ENCODE peak calls at places on chromosomes 13 and 19, in eight cellular contexts. P, V, Q, G, B, U, K and A are unnamed samples. For H3K36me3, the result is how much of the 10 kb centered on the place peaks cover.

GRCh38 chr13:113562085-113562749 is 22.3 kb upstream of the TFDP1 start:
- DNase-seq in K (peak), Q (peak), P (no peak), B (peak), U (peak), V (peak), G (peak), A (peak)

GRCh38 chr19:48615145-48616040 is 517 bp upstream of the FAM83E start:
- DNase-seq in G (peak), U (no peak), B (no peak), P (no peak), V (peak), Q (no peak), K (no peak), A (no peak)

GRCh38 chr19:7888145-7888825 is at the start of gene LRRC8E:
- DNase-seq in P (no peak), U (no peak), B (peak), V (peak), G (peak), K (peak), Q (peak), A (peak)

GRCh38 chr13:21256351-21256761 is 79.9 kb downstream of the MRPL57 start:
- DNase-seq in P (no peak), K (no peak), Q (no peak), B (no peak), V (no peak), U (peak), G (no peak), A (no peak)

GRCh38 chr13:37148501-37148900 is 43.0 kb upstream of the CSNK1A1L start:
- DNase-seq in P (no peak), Q (no peak), U (no peak), V (no peak), K (peak), B (no peak), G (no peak), A (no peak)

GRCh38 chr19:29798783-29799182 is 13.0 kb upstream of the CCNE1 start:
- DNase-seq in V (no peak), G (no peak), U (no peak), P (no peak), K (no peak), B (no peak), Q (no peak), A (no peak)

GRCh38 chr19:22784051-22784450 is at the start of gene ZNF99:
- DNase-seq in U (no peak), V (no peak), K (no peak), G (no peak), Q (no peak), P (peak), B (no peak), A (no peak)

GRCh38 chr19:13195678-13196077 is 45.5 kb downstream of the IER2 start:
- DNase-seq in V (peak), G (peak), K (no peak), U (peak), P (no peak), B (no peak), Q (no peak), A (peak)

GRCh38 chr13:40306817-40307216 is 359.6 kb downstream of the FOXO1 start:
- DNase-seq in U (no peak), G (no peak), Q (no peak), K (no peak), V (no peak), P (no peak), B (no peak), A (no peak)

GRCh38 chr19:58046856-58047255 is 12.2 kb upstream of the ZNF135 start:
- DNase-seq in B (no peak), P (no peak), V (no peak), U (no peak), Q (no peak), G (no peak), K (no peak), A (no peak)

GRCh38 chr13:79386125-79386822 is 19.8 kb downstream of the RBM26 start:
- DNase-seq in P (no peak), B (no peak), Q (no peak), U (no peak), V (no peak), K (no peak), G (no peak), A (no peak)

DNA sequence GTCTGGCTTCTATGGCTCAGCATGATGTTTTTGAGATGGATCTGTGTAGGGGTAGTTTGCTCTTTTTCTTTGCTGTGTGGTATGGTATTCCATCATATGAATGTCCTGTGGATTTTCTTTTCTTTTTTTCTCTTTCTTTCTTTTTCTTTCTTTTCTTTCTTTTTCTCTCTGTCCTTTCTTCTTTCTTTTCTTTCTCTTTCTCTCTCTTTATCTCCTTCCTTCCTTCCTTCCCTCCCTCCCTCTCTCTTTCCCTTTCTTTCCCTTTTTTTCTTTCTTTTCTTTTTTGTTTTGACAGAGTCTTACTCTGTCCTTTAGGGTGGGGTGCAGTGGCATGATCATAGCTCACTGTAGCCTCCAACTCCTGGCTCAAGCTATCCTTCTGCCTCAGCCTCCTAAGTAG is 9.0 kb upstream of the HNRNPUL1 start:
- DNase-seq in Q (no peak), V (no peak), U (no peak), B (no peak), P (no peak), K (no peak), G (no peak), A (no peak)
- H3K36me3 ChIP-seq in Q (half or more), V (under half), U (under half), B (half or more), P (half or more), K (half or more), G (under half), A (under half)

GRCh38 chr19:39175564-39175963 is 21.2 kb upstream of the NCCRP1 start:
- DNase-seq in P (no peak), G (no peak), K (no peak), U (no peak), Q (no peak), B (no peak), V (no peak), A (no peak)
- H3K36me3 ChIP-seq in P (under half), G (under half), K (under half), U (under half), Q (half or more), B (half or more), V (under half), A (under half)

GRCh38 chr19:51590441-51590840 is 19.4 kb downstream of the ZNF175 start:
- DNase-seq in P (no peak), K (no peak), Q (no peak), G (no peak), B (no peak), U (no peak), V (no peak), A (no peak)

GRCh38 chr19:51587264-51588191 is 16.4 kb downstream of the ZNF175 start:
- DNase-seq in K (no peak), G (no peak), B (no peak), U (no peak), P (no peak), Q (no peak), V (no peak), A (no peak)

GRCh38 chr19:51586799-51587198 is 15.7 kb downstream of the ZNF175 start:
- DNase-seq in P (no peak), V (no peak), K (no peak), U (no peak), Q (no peak), B (no peak), G (no peak), A (no peak)

GRCh38 chr19:51589511-51589910 is 18.4 kb downstream of the ZNF175 start:
- DNase-seq in B (no peak), P (no peak), U (no peak), G (no peak), Q (no peak), V (no peak), K (no peak), A (no peak)

GRCh38 chr19:51586103-51586728 is 15.1 kb downstream of the ZNF175 start:
- DNase-seq in P (no peak), V (no peak), U (no peak), G (no peak), K (no peak), Q (no peak), B (no peak), A (no peak)
- H3K36me3 ChIP-seq in P (half or more), V (under half), U (half or more), G (under half), K (half or more), Q (half or more), B (half or more), A (under half)

GRCh38 chr19:55683449-55684261 is 8.6 kb downstream of the EPN1 start:
- DNase-seq in B (no peak), V (peak), P (no peak), Q (no peak), K (no peak), G (peak), U (no peak), A (peak)

GRCh38 chr19:55678121-55678671 is 3.2 kb downstream of the EPN1 start:
- DNase-seq in G (no peak), K (no peak), U (no peak), Q (no peak), B (no peak), P (no peak), V (peak), A (no peak)

GRCh38 chr19:55680339-55681130 is 5.5 kb downstream of the EPN1 start:
- DNase-seq in G (no peak), Q (no peak), B (no peak), P (no peak), V (peak), K (no peak), U (no peak), A (no peak)

GRCh38 chr19:55679343-55680257 is 4.6 kb downstream of the EPN1 start:
- DNase-seq in B (no peak), U (no peak), K (no peak), P (no peak), V (peak), G (no peak), Q (no peak), A (peak)

DNA sequence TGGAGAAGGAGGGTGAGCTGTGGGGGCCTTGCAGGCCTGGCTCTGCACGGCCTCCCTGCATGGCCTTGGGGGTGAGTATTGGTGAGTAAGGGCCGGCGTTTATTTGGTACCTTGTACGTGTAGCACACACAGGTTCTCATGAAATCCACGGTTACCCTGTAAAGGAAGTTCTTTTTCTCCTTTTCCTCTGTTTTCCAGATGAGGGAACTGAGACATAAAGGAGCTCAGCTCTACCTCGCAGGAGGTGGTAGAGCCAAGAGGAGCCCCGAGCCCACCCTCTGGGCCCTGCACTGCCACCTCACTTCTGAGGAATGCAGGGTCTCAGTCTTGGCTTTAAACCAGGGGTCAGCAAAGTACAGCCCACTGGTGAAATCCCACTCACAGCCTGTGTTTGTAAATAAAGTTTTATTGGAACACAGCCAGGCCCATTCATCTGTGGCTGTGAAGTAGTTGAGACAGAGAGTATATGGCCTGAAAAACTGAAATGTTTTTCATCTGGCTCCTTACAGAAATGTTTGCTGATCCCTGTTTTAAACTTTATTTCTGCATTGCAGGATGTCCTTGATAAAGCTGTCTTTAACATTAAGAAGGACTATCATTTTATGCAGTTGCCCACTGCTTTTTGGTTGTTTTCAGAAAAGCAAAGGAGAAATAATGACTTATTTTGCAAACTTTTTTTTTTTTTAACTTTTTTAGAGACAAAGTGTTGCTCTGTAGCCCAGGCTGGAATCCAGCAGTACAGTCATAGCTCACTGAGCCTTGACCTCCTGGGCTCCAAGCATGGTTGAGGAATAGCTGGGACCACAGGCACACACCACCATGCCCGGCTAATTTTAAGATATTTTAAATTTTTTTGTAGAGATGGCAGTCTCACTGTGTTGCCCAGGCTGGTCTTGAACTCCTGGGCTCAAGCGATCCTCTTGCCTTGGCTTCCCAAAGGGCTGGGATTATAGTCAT is 6.4 kb downstream of the EPN1 start:
- DNase-seq in Q (no peak), B (no peak), V (peak), U (no peak), K (no peak), G (no peak), P (no peak), A (no peak)
- H3K36me3 ChIP-seq in Q (half or more), B (half or more), V (under half), U (half or more), K (half or more), G (under half), P (under half), A (under half)

GRCh38 chr13:82847595-82847994 is 1034.7 kb downstream of the SLITRK1 start:
- DNase-seq in P (no peak), G (no peak), K (no peak), U (no peak), V (no peak), B (no peak), Q (no peak), A (no peak)

GRCh38 chr13:82850644-82851043 is 1031.6 kb downstream of the SLITRK1 start:
- DNase-seq in K (no peak), P (no peak), B (no peak), U (no peak), G (no peak), V (no peak), Q (no peak), A (no peak)

DNA sequence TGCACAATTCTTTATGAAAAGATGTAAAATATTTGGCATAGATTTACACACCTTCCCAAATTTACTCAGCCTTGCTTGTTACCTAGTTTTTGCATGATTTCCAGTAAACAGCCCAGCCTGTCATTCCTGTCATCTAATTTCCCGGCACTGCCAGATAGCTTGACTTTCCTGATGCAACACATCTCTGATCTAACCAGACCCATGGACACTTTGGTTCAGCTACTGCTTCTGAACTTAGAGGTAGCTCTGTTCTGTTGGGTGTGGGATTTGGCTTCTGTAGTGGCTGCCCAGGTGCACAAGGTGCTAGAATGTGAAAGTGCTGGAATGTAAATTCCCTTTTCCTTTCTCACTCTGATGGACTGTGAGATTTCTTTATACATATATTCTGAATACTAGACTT is 1033.5 kb downstream of the SLITRK1 start:
- DNase-seq in G (no peak), Q (no peak), V (no peak), P (no peak), K (no peak), B (no peak), U (no peak), A (no peak)
- H3K36me3 ChIP-seq in G (under half), Q (under half), V (under half), P (under half), K (under half), B (under half), U (under half), A (under half)

DNA sequence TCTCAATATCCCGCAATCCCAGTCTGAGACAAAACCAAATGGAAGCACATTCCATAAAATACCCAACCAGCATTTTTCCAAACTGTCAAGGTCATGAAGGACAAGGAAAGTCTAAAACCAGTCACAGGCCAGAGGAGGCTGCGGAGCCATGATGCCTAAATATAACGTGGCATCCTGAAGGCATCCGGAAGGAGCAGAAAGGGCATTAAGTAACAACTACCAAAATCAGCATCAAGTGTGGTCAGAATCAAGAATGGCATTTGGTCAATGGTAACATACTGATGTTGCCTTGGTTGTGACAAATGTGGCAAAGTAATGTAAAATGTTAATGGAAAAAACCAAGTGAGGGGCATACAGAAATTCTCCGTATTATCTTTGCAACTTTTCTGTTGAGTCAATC is 3.5 kb upstream of the ATF5 start:
- DNase-seq in B (no peak), G (no peak), V (peak), U (no peak), K (no peak), P (no peak), Q (no peak), A (no peak)
- H3K36me3 ChIP-seq in B (half or more), G (under half), V (under half), U (under half), K (under half), P (under half), Q (under half), A (under half)

GRCh38 chr19:44499962-44500949 is at the start of gene ZNF180:
- DNase-seq in K (peak), G (peak), P (peak), V (peak), Q (peak), B (peak), U (peak), A (peak)

GRCh38 chr19:44499559-44499958 is 763 bp downstream of the ZNF180 start:
- DNase-seq in Q (no peak), V (no peak), G (no peak), B (no peak), U (no peak), K (no peak), P (no peak), A (no peak)

GRCh38 chr19:44498988-44499387 is 1.3 kb downstream of the ZNF180 start:
- DNase-seq in B (no peak), P (no peak), K (no peak), V (peak), Q (no peak), G (no peak), U (no peak), A (no peak)

DNA sequence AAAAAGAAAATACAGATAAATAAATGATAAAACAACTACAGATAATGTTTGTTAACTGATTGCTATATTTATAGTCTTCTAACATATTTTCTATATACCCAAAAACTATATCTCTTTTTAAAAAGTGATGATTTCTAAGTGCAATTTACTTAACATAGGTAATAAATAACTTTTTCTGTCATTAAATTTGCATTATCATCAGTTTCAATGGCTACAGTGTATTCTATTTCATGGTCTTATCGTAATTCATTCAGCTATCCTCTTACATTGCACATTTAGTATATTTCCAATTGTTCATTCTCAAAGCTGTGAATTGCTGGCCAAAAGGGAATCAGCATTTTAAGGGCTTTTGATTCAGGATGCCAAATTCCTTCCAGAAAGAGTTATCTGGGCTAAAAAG is 3.6 kb downstream of the ZNF180 start:
- DNase-seq in V (no peak), U (no peak), G (no peak), K (no peak), Q (no peak), P (no peak), B (no peak), A (no peak)
- H3K36me3 ChIP-seq in V (under half), U (half or more), G (under half), K (under half), Q (under half), P (half or more), B (half or more), A (half or more)

DNA sequence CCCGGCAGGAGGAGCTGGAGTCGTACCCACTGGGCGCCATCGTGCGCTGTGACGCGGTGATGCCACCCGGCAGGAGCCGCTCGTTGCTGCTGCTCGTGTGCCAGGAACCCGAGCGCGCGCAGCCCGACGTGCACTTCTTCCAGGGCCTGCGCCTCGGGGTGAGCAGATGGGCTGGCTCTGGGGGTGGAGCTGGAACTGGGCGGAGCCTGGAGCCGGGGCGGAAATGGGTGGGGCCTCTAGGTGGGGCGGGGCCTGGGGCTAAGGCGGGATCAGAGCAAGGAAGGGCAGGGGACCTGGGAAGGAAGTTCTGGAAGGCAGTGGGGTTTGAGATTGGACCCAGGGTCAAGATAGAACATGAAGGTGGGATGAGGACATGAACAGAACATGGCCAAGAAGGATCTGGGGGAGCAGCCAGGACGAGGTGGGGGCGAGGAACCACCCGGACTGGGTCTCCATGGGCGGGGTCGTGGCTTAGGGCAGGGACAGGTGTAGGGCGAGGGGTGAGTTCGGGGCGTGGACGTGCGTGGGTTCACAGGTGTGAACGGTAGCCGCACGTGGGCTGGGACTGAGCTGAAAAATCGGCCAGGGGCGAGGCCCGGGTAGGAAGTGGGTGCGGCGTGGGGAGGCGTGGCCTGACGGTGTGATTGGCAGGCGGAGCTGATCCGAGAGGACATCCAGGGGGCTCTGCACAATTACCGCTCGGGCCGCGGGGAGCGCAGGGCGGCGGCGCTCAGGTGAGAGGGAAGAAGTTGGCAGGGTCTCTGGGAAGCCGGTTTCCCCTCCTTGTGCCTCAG is 4.6 kb downstream of the EPS8L1 start:
- DNase-seq in P (no peak), Q (peak), V (peak), B (no peak), U (peak), K (peak), G (peak), A (peak)
- H3K36me3 ChIP-seq in P (under half), Q (under half), V (under half), B (under half), U (under half), K (under half), G (under half), A (under half)